ENCODE peak calls at places on chromosomes 3 and 15, in four cellular contexts. M is transverse colon, E is heart left ventricle, S is heart right ventricle. U is an unnamed sample.

GRCh38 chr3:184568918-184569829 is 7.6 kb downstream of the EPHB3 start:
- DNase-seq in M (peak), E (peak), S (peak), U (no peak)

GRCh38 chr3:12922299-12922698 is 80.9 kb upstream of the RPL32 start:
- DNase-seq in S (no peak), E (no peak), M (no peak), U (no peak)

GRCh38 chr3:119690043-119690656 is 12.7 kb upstream of the CFAP91 start:
- DNase-seq in M (no peak), E (no peak), S (no peak), U (no peak)

GRCh38 chr3:10983219-10983916 is 9.2 kb upstream of the SLC6A1 start:
- DNase-seq in M (peak), E (no peak), S (no peak), U (peak)

GRCh38 chr15:97521894-97522293 is 438.6 kb upstream of the ARRDC4 start:
- DNase-seq in E (peak), S (peak), M (no peak), U (no peak)

GRCh38 chr3:187293977-187294376 is 2.4 kb upstream of the MASP1 start:
- DNase-seq in M (no peak), E (no peak), S (no peak), U (no peak)

GRCh38 chr3:55624238-55624637 is 137.1 kb upstream of the WNT5A start:
- DNase-seq in M (peak), E (peak), S (no peak), U (no peak)

GRCh38 chr15:57506422-57506821 is 85.3 kb upstream of the MYZAP start:
- DNase-seq in E (no peak), M (no peak), S (no peak), U (no peak)

GRCh38 chr15:70772402-70772801 is 9.0 kb upstream of the UACA start:
- DNase-seq in S (no peak), M (no peak), E (no peak), U (no peak)

GRCh38 chr15:35595656-35596055 is 49.7 kb upstream of the DPH6 start:
- DNase-seq in M (no peak), S (no peak), E (no peak), U (no peak)

GRCh38 chr15:61518191-61518950 is 289.3 kb upstream of the RORA start:
- DNase-seq in E (no peak), M (no peak), S (no peak), U (no peak)

GRCh38 chr3:57706462-57706861 is 13.6 kb upstream of the DENND6A start:
- DNase-seq in S (no peak), E (no peak), M (no peak), U (no peak)

GRCh38 chr3:192409838-192410683 is 317.3 kb downstream of the FGF12 start:
- DNase-seq in S (peak), M (no peak), E (peak), U (peak)

GRCh38 chr15:91252322-91252721 is 152.3 kb downstream of the SV2B start:
- DNase-seq in E (no peak), M (no peak), S (no peak), U (no peak)

GRCh38 chr15:31177936-31178335 is 76.4 kb upstream of the TRPM1 start:
- DNase-seq in S (no peak), M (no peak), E (no peak), U (no peak)

GRCh38 chr3:149460123-149460522 is 14.4 kb upstream of the TM4SF4 start:
- DNase-seq in S (no peak), E (peak), M (no peak), U (no peak)

GRCh38 chr3:12954891-12955650 is 113.7 kb upstream of the RPL32 start:
- DNase-seq in S (peak), M (peak), E (peak), U (no peak)

GRCh38 chr3:42224658-42225421 is 41.1 kb downstream of the CCK start:
- DNase-seq in E (no peak), S (no peak), M (no peak), U (no peak)

GRCh38 chr3:83011471-83011870 is 1250.0 kb upstream of the GBE1 start:
- DNase-seq in S (no peak), E (no peak), M (no peak), U (no peak)

GRCh38 chr3:73513260-73513659 is 111.5 kb downstream of the PDZRN3 start:
- DNase-seq in M (peak), S (no peak), E (no peak), U (no peak)

GRCh38 chr15:80455051-80455648 is 51.0 kb downstream of the ARNT2 start:
- DNase-seq in E (no peak), S (no peak), M (no peak), U (no peak)

GRCh38 chr3:86991840-86992430 is 986 bp upstream of the VGLL3 start:
- DNase-seq in E (no peak), M (no peak), S (no peak), U (no peak)

GRCh38 chr3:11764931-11765363 is 81.7 kb downstream of the TAMM41 start:
- DNase-seq in E (no peak), M (no peak), S (no peak), U (no peak)

GRCh38 chr3:17238029-17238428 is 353.3 kb downstream of the PLCL2 start:
- DNase-seq in M (no peak), E (no peak), S (no peak), U (no peak)

GRCh38 chr3:187919018-187919417 is 173.8 kb upstream of the BCL6 start:
- DNase-seq in M (peak), E (no peak), S (no peak), U (peak)

GRCh38 chr3:96813820-96814580 is 394 bp upstream of the EPHA6 start:
- DNase-seq in E (peak), S (peak), M (peak), U (peak)

GRCh38 chr3:14462738-14463137 is 60.3 kb downstream of the SLC6A6 start:
- DNase-seq in E (no peak), S (no peak), M (no peak), U (no peak)

GRCh38 chr3:37935290-37935668 is 55.3 kb upstream of the VILL start:
- DNase-seq in E (no peak), S (no peak), M (no peak), U (no peak)

GRCh38 chr3:48268936-48269551 is 28.1 kb downstream of the ZNF589 start:
- DNase-seq in M (peak), E (no peak), S (no peak), U (no peak)

GRCh38 chr3:124362418-124362817 is 367.8 kb upstream of the UMPS start:
- DNase-seq in S (no peak), E (no peak), M (no peak), U (no peak)

GRCh38 chr3:105970283-105970682 is 101.5 kb upstream of the CBLB start:
- DNase-seq in S (no peak), M (no peak), E (no peak), U (no peak)

GRCh38 chr3:103499132-103499885 is 1064.5 kb downstream of the ZPLD1 start:
- DNase-seq in S (no peak), M (no peak), E (no peak), U (no peak)

GRCh38 chr3:133948131-133948810 is 52.6 kb upstream of the RAB6B start:
- DNase-seq in E (no peak), M (no peak), S (no peak), U (no peak)

GRCh38 chr3:65836047-65836446 is 202.7 kb downstream of the MAGI1 start:
- DNase-seq in M (no peak), S (no peak), E (no peak), U (no peak)

GRCh38 chr15:74977599-74977998 is 17.8 kb upstream of the SCAMP5 start:
- DNase-seq in M (no peak), S (no peak), E (no peak), U (no peak)

GRCh38 chr15:92663250-92663951 is 7.8 kb upstream of the FAM174B start:
- DNase-seq in M (no peak), E (no peak), S (no peak), U (peak)

GRCh38 chr3:63450023-63450422 is 171.9 kb downstream of the SYNPR start:
- DNase-seq in M (no peak), S (no peak), E (no peak), U (no peak)

GRCh38 chr3:63450634-63451363 is 172.7 kb downstream of the SYNPR start:
- DNase-seq in E (no peak), M (peak), S (no peak), U (no peak)
- TF ChIP-seq CTCF in E (no peak), M (no peak), S (no peak), U (no peak)

DNA sequence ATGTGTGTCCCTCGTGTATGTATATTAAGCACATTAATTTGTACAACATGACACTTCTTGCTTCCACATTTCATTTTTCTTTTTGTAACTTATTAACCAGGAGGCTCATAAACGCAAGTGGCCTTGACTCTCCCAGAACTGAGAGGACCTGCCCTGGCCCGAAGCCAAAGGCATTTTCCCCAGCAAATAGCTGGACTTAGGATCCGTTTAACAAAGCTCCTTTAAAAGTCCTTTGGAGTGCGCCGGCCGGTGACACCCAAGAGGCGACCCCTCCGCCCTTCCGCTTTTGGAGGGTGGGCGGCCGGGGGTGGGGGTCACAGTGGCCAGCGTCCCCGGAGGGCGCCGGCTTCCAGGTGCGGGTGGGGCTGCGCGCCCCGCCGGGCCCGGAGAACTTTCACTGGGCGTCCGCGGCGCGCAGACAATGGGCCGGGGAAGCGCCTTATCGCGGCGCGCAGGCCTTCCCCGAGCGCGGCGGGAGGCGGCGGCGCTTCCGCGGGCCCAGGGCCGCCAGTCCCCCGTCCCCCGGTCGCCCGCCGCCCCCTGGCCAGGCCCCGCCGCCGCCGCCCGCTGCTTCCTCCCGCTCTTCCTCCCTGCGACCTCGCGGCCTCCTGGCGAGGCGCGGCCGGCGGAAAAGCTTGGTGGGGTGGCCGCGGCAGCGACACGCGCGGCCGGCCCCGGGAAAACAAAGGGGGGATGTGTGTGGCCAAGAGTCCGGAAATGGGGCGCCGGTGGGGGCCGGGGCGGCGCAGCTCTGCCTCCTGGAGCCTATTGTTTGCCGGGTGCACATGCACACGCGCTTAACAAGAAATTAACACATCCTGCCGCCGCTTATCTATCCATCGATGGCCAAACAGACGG is 613.4 kb downstream of the MCTP2 start:
- DNase-seq in S (peak), E (peak), M (peak), U (no peak)
- TF ChIP-seq CTCF in S (no peak), E (no peak), M (no peak), U (no peak)

GRCh38 chr3:160343132-160343531 is 55.9 kb downstream of the IFT80 start:
- DNase-seq in M (no peak), E (no peak), S (no peak), U (peak)
- TF ChIP-seq CTCF in M (peak), E (peak), S (peak), U (peak)

GRCh38 chr3:36741285-36741684 is 23.1 kb downstream of the DCLK3 start:
- DNase-seq in M (no peak), E (no peak), S (no peak), U (no peak)
- TF ChIP-seq CTCF in M (no peak), E (no peak), S (no peak), U (no peak)

DNA sequence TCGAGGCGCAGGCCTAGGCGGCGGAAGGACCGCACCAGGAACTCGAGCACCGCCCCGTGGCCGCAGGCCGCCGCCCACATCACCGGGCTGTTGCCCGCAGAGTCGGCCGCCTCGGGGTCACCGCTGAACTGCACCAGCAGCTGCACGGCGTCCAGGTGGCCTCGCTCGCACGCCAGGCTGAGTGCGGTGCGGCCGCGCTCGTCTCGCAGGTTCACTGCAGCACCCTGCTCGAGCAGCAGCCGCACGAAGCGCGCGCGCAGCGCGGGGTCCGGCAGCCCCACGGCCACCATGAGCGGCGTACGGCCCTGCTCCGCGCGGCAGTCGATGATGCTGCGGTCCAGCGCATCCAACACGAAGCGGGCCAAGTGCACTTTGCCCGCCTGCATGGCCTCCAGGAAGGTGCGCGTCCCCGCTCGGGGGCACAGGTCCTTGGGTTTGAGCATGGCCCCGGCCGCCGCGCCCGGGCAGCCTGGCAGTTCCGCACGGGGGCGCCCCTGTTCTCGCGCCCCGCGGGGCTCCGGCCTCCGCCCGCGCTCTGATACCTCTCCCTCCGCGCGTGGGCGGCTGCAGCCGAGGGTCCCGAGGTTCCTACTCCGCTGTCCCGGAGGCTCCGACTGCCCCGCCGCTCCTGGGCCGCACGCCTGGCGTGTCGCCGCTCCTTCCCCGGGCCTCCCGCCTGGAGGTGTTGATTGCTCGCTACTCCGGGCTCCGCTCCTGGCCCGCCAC is 557 bp downstream of the ANKRD63 start:
- DNase-seq in M (peak), E (peak), S (peak), U (peak)
- TF ChIP-seq CTCF in M (peak), E (peak), S (peak), U (peak)

GRCh38 chr3:115937054-115937453 is 313.7 kb downstream of the GAP43 start:
- DNase-seq in M (no peak), E (no peak), S (no peak), U (no peak)
- TF ChIP-seq CTCF in M (no peak), E (no peak), S (no peak), U (no peak)

DNA sequence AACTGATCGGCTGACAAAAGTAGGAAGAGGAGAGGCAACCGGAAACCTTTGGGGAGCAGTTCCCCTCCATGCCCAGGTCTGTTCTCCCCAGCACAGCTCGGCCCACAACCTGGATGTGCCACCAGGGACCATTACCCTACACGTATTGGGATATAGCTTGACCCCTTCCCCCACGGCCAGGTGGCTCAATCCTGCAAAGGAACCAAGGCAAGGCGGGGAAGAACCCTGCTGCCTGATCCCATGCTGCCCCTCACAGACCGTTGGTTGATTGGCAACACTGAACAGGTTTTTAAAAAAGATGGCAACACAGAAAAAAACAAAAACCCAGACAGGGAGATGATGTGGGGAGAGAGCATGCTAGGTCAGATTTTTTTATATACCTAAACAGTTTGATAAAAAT is 19.6 kb upstream of the TCAIM start:
- DNase-seq in E (no peak), S (no peak), M (no peak), U (no peak)
- TF ChIP-seq CTCF in E (no peak), S (no peak), M (no peak), U (no peak)

DNA sequence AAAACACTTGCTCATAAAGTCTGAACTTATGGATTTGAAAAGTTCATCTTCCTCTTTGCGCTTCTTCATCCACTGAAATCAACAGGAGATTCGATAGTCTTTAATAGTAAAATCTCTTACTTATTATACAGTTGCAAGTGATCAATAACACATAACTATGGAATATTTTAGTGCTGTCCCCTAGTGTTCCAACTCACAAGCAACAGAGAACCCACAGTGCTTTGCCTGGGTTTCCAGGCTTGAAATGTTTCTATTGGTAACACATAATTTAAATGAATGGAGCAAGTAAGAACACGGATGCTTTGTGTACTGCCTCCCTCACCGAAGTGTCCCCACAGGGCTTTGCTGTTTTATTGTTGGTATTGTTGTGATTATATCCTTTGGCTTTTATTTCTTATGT is 93.5 kb downstream of the WDR72 start:
- DNase-seq in M (no peak), S (no peak), E (no peak), U (no peak)
- TF ChIP-seq CTCF in M (no peak), S (no peak), E (no peak), U (no peak)

GRCh38 chr3:190000861-190001196 is 119.9 kb downstream of the P3H2 start:
- DNase-seq in S (no peak), M (no peak), E (no peak), U (no peak)
- TF ChIP-seq CTCF in S (no peak), M (no peak), E (no peak), U (no peak)

GRCh38 chr15:89381330-89381729 is 46.7 kb upstream of the POLG start:
- DNase-seq in E (no peak), M (no peak), S (no peak), U (no peak)

GRCh38 chr15:89385596-89386242 is 51.1 kb upstream of the POLG start:
- DNase-seq in M (no peak), S (no peak), E (no peak), U (no peak)

GRCh38 chr15:89381888-89382287 is 47.3 kb upstream of the POLG start:
- DNase-seq in E (no peak), S (no peak), M (no peak), U (no peak)

GRCh38 chr15:89382288-89382687 is 47.7 kb upstream of the POLG start:
- DNase-seq in S (no peak), M (no peak), E (no peak), U (no peak)

DNA sequence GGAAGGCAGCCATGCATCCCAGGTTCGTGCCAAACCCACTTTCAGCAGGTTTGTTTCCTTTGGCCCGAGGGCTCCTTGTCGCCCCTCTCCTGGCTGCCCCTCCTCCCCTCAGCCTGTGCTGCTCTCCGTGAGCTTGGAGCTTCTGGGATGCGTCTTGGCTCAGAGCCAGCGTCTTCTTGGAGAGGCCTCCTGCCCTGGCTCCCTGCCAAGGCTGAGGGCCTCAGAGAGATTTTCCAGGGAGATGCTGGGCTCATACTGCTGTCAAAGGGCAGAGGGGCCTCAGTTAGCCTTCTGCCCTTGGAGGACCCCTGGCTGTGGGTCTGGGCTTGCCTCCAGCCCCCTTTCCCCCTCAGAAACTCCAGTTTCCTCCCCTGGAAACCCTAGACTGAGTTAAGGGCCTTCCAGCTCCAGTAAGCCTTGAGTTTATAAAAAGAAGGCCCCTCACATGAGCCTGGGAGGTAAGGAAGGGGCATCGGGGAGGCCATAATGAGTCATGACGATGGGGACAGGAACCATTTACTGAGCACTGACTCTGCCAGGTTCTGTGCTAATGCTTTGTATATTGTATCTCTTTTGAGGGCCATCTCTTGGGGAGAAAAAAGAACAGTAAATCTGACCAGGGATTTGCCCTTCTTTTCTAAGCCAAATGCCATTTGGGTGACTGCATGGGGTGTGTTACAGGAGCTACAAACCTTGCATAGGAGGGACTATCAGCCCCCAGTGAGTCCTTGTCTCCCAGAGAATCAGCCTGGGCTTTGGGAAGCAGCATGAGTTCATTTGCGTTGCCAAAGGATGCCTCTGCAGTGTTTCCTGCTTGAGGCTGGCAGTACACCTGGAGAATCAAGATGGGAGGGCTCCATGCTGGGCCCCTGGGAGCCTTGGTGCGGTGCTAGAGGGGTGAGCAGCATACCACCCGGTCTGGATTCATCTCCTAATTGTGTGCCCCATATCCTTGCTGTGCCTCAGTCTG is 49.3 kb upstream of the POLG start:
- DNase-seq in M (peak), S (peak), E (peak), U (no peak)
- TF ChIP-seq CTCF in M (no peak), S (no peak), E (no peak), U (no peak)